ENCODE peak calls at places on chromosomes 5 and 9, in six cellular contexts. N, S, X, U, J and C are unnamed samples.
A peak's percentile ranks its signal among the peaks of the same experiment; 100 is the strongest.

GRCh38 chr9:70060883-70061507 is 17.3 kb downstream of the MAMDC2 start:
- DNase-seq in N (no peak), S (no peak), X (no peak), U (no peak), J (no peak), C (no peak)

GRCh38 chr5:72380491-72381274 is 60.5 kb downstream of the PTCD2 start:
- DNase-seq in N (no peak), S (no peak), X (no peak), U (no peak), J (no peak), C (no peak)

GRCh38 chr5:58674711-58675110 is 91.8 kb downstream of the RAB3C start:
- DNase-seq in N (no peak), S (no peak), X (no peak), U (no peak), J (no peak), C (no peak)

GRCh38 chr9:111037744-111038335 is 430 bp downstream of the LPAR1 start:
- DNase-seq in N (peak; percentile 21), S (peak; percentile 82), X (peak; percentile 42), U (peak; percentile 42), J (no peak), C (peak; percentile 68)

GRCh38 chr9:92100237-92100911 is 14.8 kb downstream of the SPTLC1 start:
- DNase-seq in N (no peak), S (no peak), X (no peak), U (peak; percentile 81), J (peak; percentile 48), C (no peak)

GRCh38 chr9:106286249-106286648 is 576.7 kb upstream of the ZNF462 start:
- DNase-seq in N (no peak), S (peak; percentile 83), X (no peak), U (peak; percentile 51), J (peak; percentile 0), C (peak; percentile 21)

GRCh38 chr5:43601454-43602260 is 1.3 kb upstream of the NNT start:
- DNase-seq in N (no peak), S (no peak), X (no peak), U (peak; percentile 42), J (no peak), C (no peak)

GRCh38 chr5:143119301-143119769 is 284.2 kb downstream of the NR3C1 start:
- DNase-seq in N (no peak), S (no peak), X (no peak), U (no peak), J (no peak), C (no peak)

GRCh38 chr5:115363879-115364278 is 67.4 kb upstream of the CCDC112 start:
- DNase-seq in N (no peak), S (no peak), X (no peak), U (no peak), J (no peak), C (no peak)

GRCh38 chr5:180084638-180085561 is 13.3 kb upstream of the RNF130 start:
- DNase-seq in N (no peak), S (peak; percentile 51), X (peak; percentile 80), U (peak; percentile 33), J (no peak), C (no peak)

GRCh38 chr5:27598576-27598975 is 560.2 kb upstream of the CDH9 start:
- DNase-seq in N (no peak), S (peak; percentile 7), X (no peak), U (no peak), J (no peak), C (no peak)

GRCh38 chr5:150065346-150065745 is 21.0 kb downstream of the CSF1R start:
- DNase-seq in N (peak; percentile 44), S (peak; percentile 16), X (peak; percentile 40), U (no peak), J (no peak), C (no peak)

GRCh38 chr5:108028411-108028810 is 353.5 kb downstream of the FBXL17 start:
- DNase-seq in N (no peak), S (peak; percentile 28), X (no peak), U (no peak), J (no peak), C (no peak)

GRCh38 chr9:138082918-138083636 is 205.5 kb downstream of the CACNA1B start:
- DNase-seq in N (no peak), S (no peak), X (no peak), U (no peak), J (no peak), C (no peak)

GRCh38 chr5:148364343-148364742 is 19.4 kb upstream of the FBXO38 start:
- DNase-seq in N (no peak), S (no peak), X (no peak), U (no peak), J (no peak), C (no peak)

GRCh38 chr5:139410886-139411835 is 7.3 kb upstream of the SPATA24 start:
- DNase-seq in N (no peak), S (no peak), X (no peak), U (no peak), J (no peak), C (no peak)

GRCh38 chr9:137972355-137972987 is 94.9 kb downstream of the CACNA1B start:
- DNase-seq in N (no peak), S (no peak), X (no peak), U (no peak), J (no peak), C (no peak)

GRCh38 chr5:175035882-175036533 is 311.6 kb downstream of the MSX2 start:
- DNase-seq in N (no peak), S (no peak), X (no peak), U (no peak), J (peak; percentile 9), C (no peak)

GRCh38 chr9:655875-656274 is 185.6 kb upstream of the DMRT1 start:
- DNase-seq in N (peak; percentile 93), S (no peak), X (no peak), U (no peak), J (no peak), C (no peak)

DNA sequence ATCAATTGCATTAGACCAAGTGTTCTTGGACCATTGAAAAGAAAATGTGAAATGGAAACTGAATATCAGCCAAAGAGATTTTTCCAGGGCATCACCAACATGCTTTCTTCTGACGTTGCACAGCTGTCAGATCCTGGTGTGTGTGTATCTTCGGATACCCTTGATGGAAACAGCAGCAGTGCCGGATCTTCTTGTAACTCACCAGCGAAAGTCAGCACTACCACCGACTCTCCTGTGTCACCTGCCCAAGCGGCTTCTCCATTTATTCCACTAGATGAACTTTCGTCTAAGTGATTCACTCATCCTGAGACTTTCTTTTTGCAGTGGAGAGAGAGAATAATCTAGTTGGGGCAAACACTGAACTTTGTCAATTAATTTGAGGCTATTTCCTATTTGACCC is 75.7 kb downstream of the PIP5K1B start:
- DNase-seq in N (no peak), S (no peak), X (peak; percentile 17), U (peak; percentile 6), J (no peak), C (no peak)
- TF ChIP-seq CTCF in N (no peak), S (no peak), X (no peak), U (no peak), J (no peak), C (no peak)

GRCh38 chr5:56814361-56814962 is 887 bp upstream of the MAP3K1 start:
- DNase-seq in N (peak; percentile 44), S (peak; percentile 60), X (peak; percentile 39), U (peak; percentile 42), J (peak; percentile 22), C (peak; percentile 27)
- TF ChIP-seq CTCF in N (no peak), S (no peak), X (no peak), U (peak; percentile 9), J (no peak), C (no peak)

GRCh38 chr5:178196413-178196812 is 7.9 kb upstream of the HNRNPAB start:
- DNase-seq in N (no peak), S (no peak), X (no peak), U (no peak), J (no peak), C (no peak)
- TF ChIP-seq CTCF in N (no peak), S (no peak), X (no peak), U (no peak), J (no peak), C (no peak)

GRCh38 chr9:131393622-131394463 is at the start of gene PRRC2B:
- DNase-seq in N (peak; percentile 90), S (peak; percentile 96), X (peak; percentile 89), U (peak; percentile 78), J (peak; percentile 88), C (peak; percentile 96)
- TF ChIP-seq CTCF in N (peak; percentile 77), S (peak; percentile 67), X (peak; percentile 56), U (no peak), J (peak; percentile 90), C (peak; percentile 83)